ENCODE peak calls at places on chromosomes 1 and 21, in six cellular contexts. One of them, this sample, is unnamed.

GRCh38 chr1:22888320-22889075 is 84.2 kb downstream of the LACTBL1 start:
- DNase-seq in mesendoderm: no peak
- DNase-seq in hepatocyte: no peak
- DNase-seq in IMR-90: peak; percentile 77
- DNase-seq in GM23338: no peak
- DNase-seq in CD4-positive, CD25-positive, alpha-beta regulatory T cell: no peak
- DNase-seq in this sample: no peak

GRCh38 chr1:9929431-9930385 is 13.5 kb downstream of the LZIC start:
- DNase-seq in mesendoderm: peak; percentile 93
- DNase-seq in hepatocyte: no peak
- DNase-seq in IMR-90: no peak
- DNase-seq in GM23338: peak; percentile 87
- DNase-seq in CD4-positive, CD25-positive, alpha-beta regulatory T cell: no peak
- DNase-seq in this sample: no peak

GRCh38 chr1:53145942-53146708 is 3.7 kb upstream of the SLC1A7 start:
- DNase-seq in mesendoderm: peak; percentile 86
- DNase-seq in hepatocyte: peak; percentile 94
- DNase-seq in IMR-90: peak; percentile 100
- DNase-seq in GM23338: no peak
- DNase-seq in CD4-positive, CD25-positive, alpha-beta regulatory T cell: no peak
- DNase-seq in this sample: peak; percentile 77

GRCh38 chr1:41743361-41743760 is 175.4 kb downstream of the HIVEP3 start:
- DNase-seq in mesendoderm: no peak
- DNase-seq in hepatocyte: no peak
- DNase-seq in IMR-90: peak; percentile 88
- DNase-seq in GM23338: no peak
- DNase-seq in CD4-positive, CD25-positive, alpha-beta regulatory T cell: no peak
- DNase-seq in this sample: no peak

GRCh38 chr1:178945763-178946266 is 74.9 kb upstream of the ANGPTL1 start:
- DNase-seq in mesendoderm: peak; percentile 34
- DNase-seq in hepatocyte: no peak
- DNase-seq in IMR-90: peak; percentile 12
- DNase-seq in GM23338: peak; percentile 46
- DNase-seq in CD4-positive, CD25-positive, alpha-beta regulatory T cell: no peak
- DNase-seq in this sample: peak; percentile 51

GRCh38 chr1:151399890-151400235 is 490 bp downstream of the PSMB4 start:
- DNase-seq in mesendoderm: peak; percentile 58
- DNase-seq in hepatocyte: peak; percentile 33
- DNase-seq in IMR-90: peak; percentile 19
- DNase-seq in GM23338: peak; percentile 65
- DNase-seq in CD4-positive, CD25-positive, alpha-beta regulatory T cell: peak; percentile 41
- DNase-seq in this sample: no peak

GRCh38 chr1:55694297-55694696 is 479.1 kb upstream of the USP24 start:
- DNase-seq in mesendoderm: no peak
- DNase-seq in hepatocyte: peak; percentile 74
- DNase-seq in IMR-90: peak; percentile 35
- DNase-seq in GM23338: no peak
- DNase-seq in CD4-positive, CD25-positive, alpha-beta regulatory T cell: no peak
- DNase-seq in this sample: no peak

GRCh38 chr1:224874775-224875174 is 54.7 kb upstream of the DNAH14 start:
- DNase-seq in mesendoderm: no peak
- DNase-seq in hepatocyte: peak; percentile 19
- DNase-seq in IMR-90: no peak
- DNase-seq in GM23338: no peak
- DNase-seq in CD4-positive, CD25-positive, alpha-beta regulatory T cell: no peak
- DNase-seq in this sample: no peak

GRCh38 chr21:42424848-42425602 is 21.3 kb downstream of the UBASH3A start:
- DNase-seq in mesendoderm: no peak
- DNase-seq in hepatocyte: no peak
- DNase-seq in IMR-90: no peak
- DNase-seq in GM23338: no peak
- DNase-seq in CD4-positive, CD25-positive, alpha-beta regulatory T cell: peak; percentile 92
- DNase-seq in this sample: no peak

GRCh38 chr1:20964540-20965484 is 177.7 kb upstream of the HP1BP3 start:
- DNase-seq in mesendoderm: peak; percentile 31
- DNase-seq in hepatocyte: peak; percentile 46
- DNase-seq in IMR-90: no peak
- DNase-seq in GM23338: peak; percentile 29
- DNase-seq in CD4-positive, CD25-positive, alpha-beta regulatory T cell: no peak
- DNase-seq in this sample: no peak

GRCh38 chr1:45423907-45424678 is 66.9 kb downstream of the TESK2 start:
- DNase-seq in mesendoderm: no peak
- DNase-seq in hepatocyte: no peak
- DNase-seq in IMR-90: peak; percentile 13
- DNase-seq in GM23338: no peak
- DNase-seq in CD4-positive, CD25-positive, alpha-beta regulatory T cell: no peak
- DNase-seq in this sample: no peak

GRCh38 chr1:65027699-65028358 is 61.5 kb upstream of the JAK1 start:
- DNase-seq in mesendoderm: no peak
- DNase-seq in hepatocyte: no peak
- DNase-seq in IMR-90: no peak
- DNase-seq in GM23338: no peak
- DNase-seq in CD4-positive, CD25-positive, alpha-beta regulatory T cell: no peak
- DNase-seq in this sample: peak; percentile 85

GRCh38 chr1:24489674-24490073 is 13.0 kb upstream of the RCAN3 start:
- DNase-seq in mesendoderm: no peak
- DNase-seq in hepatocyte: no peak
- DNase-seq in IMR-90: no peak
- DNase-seq in GM23338: no peak
- DNase-seq in CD4-positive, CD25-positive, alpha-beta regulatory T cell: no peak
- DNase-seq in this sample: no peak

GRCh38 chr1:186208405-186209129 is 166.5 kb downstream of the TPR start:
- DNase-seq in mesendoderm: no peak
- DNase-seq in hepatocyte: no peak
- DNase-seq in IMR-90: peak; percentile 67
- DNase-seq in GM23338: no peak
- DNase-seq in CD4-positive, CD25-positive, alpha-beta regulatory T cell: no peak
- DNase-seq in this sample: no peak

GRCh38 chr1:214504330-214504729 is 47.1 kb downstream of the PTPN14 start:
- DNase-seq in mesendoderm: no peak
- DNase-seq in hepatocyte: no peak
- DNase-seq in IMR-90: no peak
- DNase-seq in GM23338: no peak
- DNase-seq in CD4-positive, CD25-positive, alpha-beta regulatory T cell: no peak
- DNase-seq in this sample: no peak

GRCh38 chr1:154463512-154463990 is 38.5 kb upstream of the TDRD10 start:
- DNase-seq in mesendoderm: no peak
- DNase-seq in hepatocyte: no peak
- DNase-seq in IMR-90: no peak
- DNase-seq in GM23338: no peak
- DNase-seq in CD4-positive, CD25-positive, alpha-beta regulatory T cell: peak; percentile 90
- DNase-seq in this sample: no peak

GRCh38 chr1:12161662-12162458 is 4.9 kb upstream of the TNFRSF1B start:
- DNase-seq in mesendoderm: peak; percentile 93
- DNase-seq in hepatocyte: peak; percentile 62
- DNase-seq in IMR-90: peak; percentile 94
- DNase-seq in GM23338: no peak
- DNase-seq in CD4-positive, CD25-positive, alpha-beta regulatory T cell: peak; percentile 95
- DNase-seq in this sample: peak; percentile 96

GRCh38 chr21:26587621-26588260 is 14.7 kb upstream of the CYYR1 start:
- DNase-seq in mesendoderm: no peak
- DNase-seq in hepatocyte: peak; percentile 15
- DNase-seq in IMR-90: peak; percentile 44
- DNase-seq in GM23338: no peak
- DNase-seq in CD4-positive, CD25-positive, alpha-beta regulatory T cell: no peak
- DNase-seq in this sample: no peak

GRCh38 chr1:174258148-174258550 is 98.8 kb downstream of the RABGAP1L start:
- DNase-seq in mesendoderm: peak; percentile 62
- DNase-seq in hepatocyte: peak; percentile 58
- DNase-seq in IMR-90: peak; percentile 50
- DNase-seq in GM23338: peak; percentile 77
- DNase-seq in CD4-positive, CD25-positive, alpha-beta regulatory T cell: peak; percentile 64
- DNase-seq in this sample: no peak

GRCh38 chr1:27606708-27607238 is 2.8 kb upstream of the AHDC1 start:
- DNase-seq in mesendoderm: peak; percentile 33
- DNase-seq in hepatocyte: peak; percentile 38
- DNase-seq in IMR-90: peak; percentile 41
- DNase-seq in GM23338: no peak
- DNase-seq in CD4-positive, CD25-positive, alpha-beta regulatory T cell: no peak
- DNase-seq in this sample: no peak

GRCh38 chr1:232211149-232211548 is 418.8 kb downstream of the SIPA1L2 start:
- DNase-seq in mesendoderm: peak; percentile 67
- DNase-seq in hepatocyte: no peak
- DNase-seq in IMR-90: no peak
- DNase-seq in GM23338: peak; percentile 78
- DNase-seq in CD4-positive, CD25-positive, alpha-beta regulatory T cell: no peak
- DNase-seq in this sample: no peak

GRCh38 chr1:48471103-48471502 is 901 bp downstream of the SPATA6 start:
- DNase-seq in mesendoderm: peak; percentile 48
- DNase-seq in hepatocyte: peak; percentile 9
- DNase-seq in IMR-90: no peak
- DNase-seq in GM23338: peak; percentile 47
- DNase-seq in CD4-positive, CD25-positive, alpha-beta regulatory T cell: no peak
- DNase-seq in this sample: no peak

GRCh38 chr1:150621497-150622113 is 7.8 kb downstream of the ENSA start:
- DNase-seq in mesendoderm: peak; percentile 62
- DNase-seq in hepatocyte: peak; percentile 72
- DNase-seq in IMR-90: peak; percentile 79
- DNase-seq in GM23338: peak; percentile 76
- DNase-seq in CD4-positive, CD25-positive, alpha-beta regulatory T cell: peak; percentile 83
- DNase-seq in this sample: no peak

GRCh38 chr1:55702064-55702463 is 486.9 kb upstream of the USP24 start:
- DNase-seq in mesendoderm: peak; percentile 55
- DNase-seq in hepatocyte: peak; percentile 46
- DNase-seq in IMR-90: no peak
- DNase-seq in GM23338: peak; percentile 61
- DNase-seq in CD4-positive, CD25-positive, alpha-beta regulatory T cell: peak; percentile 8
- DNase-seq in this sample: no peak

GRCh38 chr1:107434379-107434728 is 293.5 kb downstream of the NTNG1 start:
- DNase-seq in mesendoderm: no peak
- DNase-seq in hepatocyte: no peak
- DNase-seq in IMR-90: no peak
- DNase-seq in GM23338: no peak
- DNase-seq in CD4-positive, CD25-positive, alpha-beta regulatory T cell: no peak
- DNase-seq in this sample: no peak

GRCh38 chr1:241591736-241592135 is 48.4 kb downstream of the CHML start:
- DNase-seq in mesendoderm: no peak
- DNase-seq in hepatocyte: no peak
- DNase-seq in IMR-90: no peak
- DNase-seq in GM23338: no peak
- DNase-seq in CD4-positive, CD25-positive, alpha-beta regulatory T cell: no peak
- DNase-seq in this sample: no peak

GRCh38 chr1:192951961-192952460 is 107.1 kb downstream of the UCHL5 start:
- DNase-seq in mesendoderm: no peak
- DNase-seq in hepatocyte: peak; percentile 28
- DNase-seq in IMR-90: peak; percentile 97
- DNase-seq in GM23338: no peak
- DNase-seq in CD4-positive, CD25-positive, alpha-beta regulatory T cell: no peak
- DNase-seq in this sample: no peak

GRCh38 chr1:203306970-203307541 is 1.7 kb downstream of the BTG2 start:
- DNase-seq in mesendoderm: peak; percentile 29
- DNase-seq in hepatocyte: peak; percentile 36
- DNase-seq in IMR-90: no peak
- DNase-seq in GM23338: no peak
- DNase-seq in CD4-positive, CD25-positive, alpha-beta regulatory T cell: peak; percentile 72
- DNase-seq in this sample: peak; percentile 79
- H3K4me1 ChIP-seq in mesendoderm: peaks cover 23% of the 10 kb centered on the region
- H3K4me1 ChIP-seq in hepatocyte: peaks cover 31% of the 10 kb centered on the region
- H3K4me1 ChIP-seq in IMR-90: peaks cover 7% of the 10 kb centered on the region
- H3K4me1 ChIP-seq in GM23338: peaks cover 28% of the 10 kb centered on the region
- H3K4me1 ChIP-seq in CD4-positive, CD25-positive, alpha-beta regulatory T cell: peaks cover 56% of the 10 kb centered on the region
- H3K4me1 ChIP-seq in this sample: peaks cover 6% of the 10 kb centered on the region

DNA sequence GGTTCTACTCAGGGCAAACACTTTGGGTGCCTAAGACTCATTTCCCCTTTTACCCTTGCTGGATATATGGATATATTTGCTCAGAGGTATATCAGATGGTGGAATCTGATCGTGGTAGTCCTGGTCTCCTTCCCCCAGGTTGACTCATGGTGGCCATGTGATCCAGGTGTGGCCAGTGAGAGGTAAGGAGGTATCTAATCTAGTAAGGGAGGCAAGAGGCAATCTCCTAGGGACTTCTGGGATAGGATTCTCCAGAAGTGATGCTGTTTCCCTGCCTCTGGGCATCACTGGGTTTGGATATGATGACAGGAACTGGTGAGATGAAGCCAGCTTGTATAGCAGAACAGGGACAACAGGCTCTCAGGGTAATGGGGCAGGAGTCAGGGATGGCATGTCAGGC is 8.5 kb upstream of the DENND2D start:
- DNase-seq in mesendoderm: no peak
- DNase-seq in hepatocyte: no peak
- DNase-seq in IMR-90: no peak
- DNase-seq in GM23338: no peak
- DNase-seq in CD4-positive, CD25-positive, alpha-beta regulatory T cell: no peak
- DNase-seq in this sample: no peak
- H3K4me1 ChIP-seq in mesendoderm: peaks cover 4% of the 10 kb centered on the region
- H3K4me1 ChIP-seq in hepatocyte: peaks cover 4% of the 10 kb centered on the region
- H3K4me1 ChIP-seq in IMR-90: peaks cover 11% of the 10 kb centered on the region
- H3K4me1 ChIP-seq in GM23338: peaks cover 5% of the 10 kb centered on the region
- H3K4me1 ChIP-seq in CD4-positive, CD25-positive, alpha-beta regulatory T cell: peaks cover 33% of the 10 kb centered on the region
- H3K4me1 ChIP-seq in this sample: no peaks in the 10 kb centered on the region

GRCh38 chr1:17585266-17585987 is 45.9 kb downstream of the ARHGEF10L start:
- DNase-seq in mesendoderm: no peak
- DNase-seq in hepatocyte: no peak
- DNase-seq in IMR-90: no peak
- DNase-seq in GM23338: no peak
- DNase-seq in CD4-positive, CD25-positive, alpha-beta regulatory T cell: no peak
- DNase-seq in this sample: no peak

GRCh38 chr1:17584539-17584938 is 45.0 kb downstream of the ARHGEF10L start:
- DNase-seq in mesendoderm: no peak
- DNase-seq in hepatocyte: no peak
- DNase-seq in IMR-90: no peak
- DNase-seq in GM23338: no peak
- DNase-seq in CD4-positive, CD25-positive, alpha-beta regulatory T cell: no peak
- DNase-seq in this sample: no peak

GRCh38 chr1:17586172-17586963 is 46.9 kb downstream of the ARHGEF10L start:
- DNase-seq in mesendoderm: peak; percentile 68
- DNase-seq in hepatocyte: peak; percentile 48
- DNase-seq in IMR-90: peak; percentile 87
- DNase-seq in GM23338: peak; percentile 72
- DNase-seq in CD4-positive, CD25-positive, alpha-beta regulatory T cell: no peak
- DNase-seq in this sample: no peak

GRCh38 chr1:17588048-17588781 is 48.7 kb downstream of the ARHGEF10L start:
- DNase-seq in mesendoderm: peak; percentile 72
- DNase-seq in hepatocyte: peak; percentile 91
- DNase-seq in IMR-90: peak; percentile 5
- DNase-seq in GM23338: peak; percentile 44
- DNase-seq in CD4-positive, CD25-positive, alpha-beta regulatory T cell: no peak
- DNase-seq in this sample: peak; percentile 88

DNA sequence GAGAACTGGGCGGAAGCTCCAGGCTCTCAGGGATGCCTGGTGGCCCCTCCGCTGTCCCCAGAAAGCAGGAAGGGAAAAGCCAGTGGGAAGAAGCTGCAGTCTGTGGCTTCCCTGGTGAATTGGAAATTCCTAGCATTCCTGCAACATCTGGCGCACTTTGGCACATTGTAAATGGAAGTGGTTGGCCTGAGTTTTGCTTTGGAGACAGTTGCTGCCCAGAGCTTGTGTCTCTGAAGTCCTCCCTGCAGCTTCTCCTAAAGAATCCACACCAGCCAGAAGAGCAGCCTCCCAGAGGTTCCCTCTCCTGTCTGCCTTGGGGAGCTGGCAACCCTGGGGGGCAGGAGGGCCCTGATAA is 48.2 kb downstream of the ARHGEF10L start:
- DNase-seq in mesendoderm: peak; percentile 98
- DNase-seq in hepatocyte: peak; percentile 55
- DNase-seq in IMR-90: peak; percentile 68
- DNase-seq in GM23338: peak; percentile 90
- DNase-seq in CD4-positive, CD25-positive, alpha-beta regulatory T cell: no peak
- DNase-seq in this sample: no peak
- H3K4me1 ChIP-seq in mesendoderm: peaks cover 35% of the 10 kb centered on the region
- H3K4me1 ChIP-seq in hepatocyte: peaks cover 60% of the 10 kb centered on the region
- H3K4me1 ChIP-seq in IMR-90: peaks cover 30% of the 10 kb centered on the region
- H3K4me1 ChIP-seq in GM23338: peaks cover 34% of the 10 kb centered on the region
- H3K4me1 ChIP-seq in CD4-positive, CD25-positive, alpha-beta regulatory T cell: no peaks in the 10 kb centered on the region
- H3K4me1 ChIP-seq in this sample: peaks cover 18% of the 10 kb centered on the region

GRCh38 chr1:113146242-113147072 is 73.5 kb downstream of the LRIG2 start:
- DNase-seq in mesendoderm: peak; percentile 73
- DNase-seq in hepatocyte: peak; percentile 35
- DNase-seq in IMR-90: peak; percentile 11
- DNase-seq in GM23338: no peak
- DNase-seq in CD4-positive, CD25-positive, alpha-beta regulatory T cell: peak; percentile 43
- DNase-seq in this sample: no peak
- H3K4me1 ChIP-seq in mesendoderm: peaks cover 11% of the 10 kb centered on the region
- H3K4me1 ChIP-seq in hepatocyte: peaks cover 22% of the 10 kb centered on the region
- H3K4me1 ChIP-seq in IMR-90: peaks cover 2% of the 10 kb centered on the region
- H3K4me1 ChIP-seq in GM23338: peaks cover 24% of the 10 kb centered on the region
- H3K4me1 ChIP-seq in CD4-positive, CD25-positive, alpha-beta regulatory T cell: no peaks in the 10 kb centered on the region
- H3K4me1 ChIP-seq in this sample: peaks cover 6% of the 10 kb centered on the region